ENCODE peak calls at places on chromosome 1, in nine cellular contexts. L is NCI-H1417, T is heart left ventricle, F is psoas muscle, K is ecto neural progenitor cell, D is NCI-H1092, G is OCI-LY7, S is GM23338, Q is sigmoid colon. U is an unnamed sample.

GRCh38 chr1:205220421-205220820 is 7.3 kb upstream of the TMCC2 start:
- DNase-seq in L (no peak), T (no peak), F (no peak), K (no peak), D (no peak), G (no peak), S (no peak), Q (no peak), U (no peak)

GRCh38 chr1:14466006-14466405 is 132.5 kb upstream of the KAZN start:
- DNase-seq in L (peak), T (no peak), F (no peak), K (no peak), D (no peak), G (no peak), S (no peak), Q (no peak), U (no peak)

GRCh38 chr1:182430263-182431068 is 19.5 kb upstream of the RGSL1 start:
- DNase-seq in L (no peak), T (no peak), F (no peak), K (no peak), D (no peak), G (no peak), S (no peak), Q (no peak), U (no peak)

GRCh38 chr1:246537887-246538286 is 28.2 kb downstream of the TFB2M start:
- DNase-seq in L (peak), T (no peak), F (no peak), K (no peak), D (no peak), G (no peak), S (no peak), Q (no peak), U (no peak)

GRCh38 chr1:153288634-153289275 is 24.0 kb downstream of the PGLYRP3 start:
- DNase-seq in L (no peak), T (no peak), F (no peak), K (peak), D (no peak), G (peak), S (peak), Q (no peak), U (no peak)

GRCh38 chr1:53270873-53271272 is 32.6 kb upstream of the MAGOH start:
- DNase-seq in L (no peak), T (no peak), F (no peak), K (no peak), D (no peak), G (no peak), S (no peak), Q (no peak), U (no peak)

GRCh38 chr1:203189951-203190352 is 3.4 kb upstream of the CHI3L1 start:
- DNase-seq in L (no peak), T (peak), F (no peak), K (no peak), D (no peak), G (no peak), S (no peak), Q (peak), U (no peak)

GRCh38 chr1:2105781-2106524 is 55.7 kb downstream of the PRKCZ start:
- DNase-seq in L (no peak), T (peak), F (no peak), K (no peak), D (no peak), G (no peak), S (no peak), Q (no peak), U (no peak)

GRCh38 chr1:2949966-2950925 is 71.0 kb upstream of the ACTRT2 start:
- DNase-seq in L (no peak), T (peak), F (peak), K (no peak), D (no peak), G (peak), S (no peak), Q (peak), U (no peak)

GRCh38 chr1:66271216-66271903 is 262.6 kb upstream of the SGIP1 start:
- DNase-seq in L (peak), T (peak), F (peak), K (no peak), D (no peak), G (peak), S (peak), Q (peak), U (peak)

GRCh38 chr1:220732137-220732536 is 16.0 kb upstream of the MTARC2 start:
- DNase-seq in L (no peak), T (no peak), F (no peak), K (no peak), D (no peak), G (no peak), S (no peak), Q (no peak), U (no peak)

GRCh38 chr1:110239491-110240430 is 29.6 kb downstream of the KCNC4 start:
- DNase-seq in L (no peak), T (no peak), F (no peak), K (no peak), D (no peak), G (no peak), S (no peak), Q (peak), U (no peak)

GRCh38 chr1:164456272-164456671 is 102.7 kb upstream of the PBX1 start:
- DNase-seq in L (no peak), T (no peak), F (no peak), K (no peak), D (no peak), G (no peak), S (no peak), Q (no peak), U (no peak)

GRCh38 chr1:223622132-223622842 is 43.2 kb downstream of the CAPN8 start:
- DNase-seq in L (no peak), T (no peak), F (no peak), K (no peak), D (no peak), G (no peak), S (no peak), Q (no peak), U (no peak)

GRCh38 chr1:190478193-190479007 is 736 bp upstream of the BRINP3 start:
- DNase-seq in L (peak), T (no peak), F (no peak), K (peak), D (peak), G (no peak), S (peak), Q (no peak), U (no peak)

GRCh38 chr1:206070627-206071304 is 17.8 kb downstream of the RHEX start:
- DNase-seq in L (no peak), T (no peak), F (no peak), K (no peak), D (no peak), G (no peak), S (no peak), Q (no peak), U (no peak)

GRCh38 chr1:20603473-20604464 is 14.9 kb downstream of the CDA start:
- DNase-seq in L (no peak), T (no peak), F (no peak), K (no peak), D (no peak), G (no peak), S (no peak), Q (no peak), U (no peak)

GRCh38 chr1:167272375-167272957 is 51.8 kb downstream of the POU2F1 start:
- DNase-seq in L (no peak), T (no peak), F (no peak), K (no peak), D (no peak), G (no peak), S (no peak), Q (no peak), U (no peak)

GRCh38 chr1:168623003-168623828 is 46.8 kb downstream of the XCL1 start:
- DNase-seq in L (no peak), T (no peak), F (peak), K (no peak), D (no peak), G (no peak), S (no peak), Q (no peak), U (no peak)

GRCh38 chr1:77562596-77563154 is 119.8 kb downstream of the ZZZ3 start:
- DNase-seq in L (no peak), T (no peak), F (no peak), K (no peak), D (no peak), G (no peak), S (no peak), Q (no peak), U (no peak)

GRCh38 chr1:12301518-12302237 is 71.8 kb downstream of the VPS13D start:
- DNase-seq in L (no peak), T (no peak), F (no peak), K (no peak), D (no peak), G (no peak), S (no peak), Q (no peak), U (no peak)

GRCh38 chr1:229227298-229227919 is 43.5 kb upstream of the RAB4A start:
- DNase-seq in L (peak), T (peak), F (peak), K (peak), D (peak), G (peak), S (peak), Q (peak), U (no peak)

GRCh38 chr1:218480137-218480536 is 135.0 kb downstream of the TGFB2 start:
- DNase-seq in L (no peak), T (no peak), F (no peak), K (no peak), D (no peak), G (no peak), S (no peak), Q (peak), U (no peak)

GRCh38 chr1:17762313-17762712 is 7.2 kb downstream of the ACTL8 start:
- DNase-seq in L (no peak), T (no peak), F (no peak), K (no peak), D (no peak), G (no peak), S (no peak), Q (no peak), U (no peak)

GRCh38 chr1:88985033-88985432 is 7.4 kb downstream of the KYAT3 start:
- DNase-seq in L (peak), T (no peak), F (no peak), K (no peak), D (peak), G (no peak), S (no peak), Q (no peak), U (no peak)

GRCh38 chr1:95069711-95070093 is 3.0 kb downstream of the ALG14 start:
- DNase-seq in L (no peak), T (no peak), F (no peak), K (no peak), D (no peak), G (no peak), S (no peak), Q (no peak), U (no peak)

GRCh38 chr1:43704838-43705237 is 2.5 kb upstream of the ST3GAL3 start:
- DNase-seq in L (no peak), T (no peak), F (peak), K (no peak), D (no peak), G (peak), S (peak), Q (no peak), U (no peak)

GRCh38 chr1:182968846-182969734 is 16.1 kb upstream of the SHCBP1L start:
- DNase-seq in L (no peak), T (no peak), F (no peak), K (no peak), D (no peak), G (no peak), S (no peak), Q (no peak), U (no peak)

GRCh38 chr1:220902916-220903315 is 23.7 kb downstream of the HLX start:
- DNase-seq in L (no peak), T (no peak), F (no peak), K (no peak), D (no peak), G (no peak), S (no peak), Q (no peak), U (no peak)

GRCh38 chr1:112389689-112390088 is 6.3 kb upstream of the CTTNBP2NL start:
- DNase-seq in L (no peak), T (no peak), F (no peak), K (no peak), D (no peak), G (no peak), S (no peak), Q (no peak), U (no peak)

GRCh38 chr1:158121604-158122254 is 59.0 kb upstream of the CD1D start:
- DNase-seq in L (peak), T (no peak), F (no peak), K (peak), D (no peak), G (peak), S (peak), Q (no peak), U (no peak)

GRCh38 chr1:19137158-19137557 is 72.9 kb downstream of the UBR4 start:
- DNase-seq in L (no peak), T (no peak), F (no peak), K (no peak), D (no peak), G (no peak), S (no peak), Q (no peak), U (no peak)